ENCODE peak calls at places on chromosomes 7 and 10, in seven cellular contexts. One of them, this sample, is unnamed. For H3K9me2, the result is how much of the 10 kb centered on the place peaks cover.

GRCh38 chr10:99888623-99889022 is 106.2 kb downstream of the ABCC2 start:
- DNase-seq in GM23248: peak
- DNase-seq in PC-3: no peak
- DNase-seq in GM23338: no peak
- DNase-seq in MM.1S: no peak
- DNase-seq in SK-N-SH: no peak
- DNase-seq in OCI-LY7: no peak
- DNase-seq in this sample: no peak

GRCh38 chr7:38600746-38601145 is 30.4 kb downstream of the AMPH start:
- DNase-seq in GM23248: no peak
- DNase-seq in GM23338: no peak
- DNase-seq in PC-3: no peak
- DNase-seq in SK-N-SH: no peak
- DNase-seq in MM.1S: no peak
- DNase-seq in OCI-LY7: no peak
- DNase-seq in this sample: no peak

GRCh38 chr7:116180302-116180701 is 30.0 kb upstream of the TES start:
- DNase-seq in OCI-LY7: peak
- DNase-seq in SK-N-SH: peak
- DNase-seq in PC-3: peak
- DNase-seq in MM.1S: peak
- DNase-seq in GM23248: peak
- DNase-seq in GM23338: peak
- DNase-seq in this sample: peak

GRCh38 chr10:47454294-47455058 is 29.4 kb downstream of the ANXA8 start:
- DNase-seq in GM23338: no peak
- DNase-seq in GM23248: no peak
- DNase-seq in SK-N-SH: no peak
- DNase-seq in PC-3: no peak
- DNase-seq in MM.1S: no peak
- DNase-seq in OCI-LY7: no peak
- DNase-seq in this sample: no peak

GRCh38 chr10:58291538-58292174 is 22.7 kb downstream of the CISD1 start:
- DNase-seq in OCI-LY7: peak
- DNase-seq in GM23338: peak
- DNase-seq in SK-N-SH: peak
- DNase-seq in GM23248: peak
- DNase-seq in MM.1S: peak
- DNase-seq in PC-3: peak
- DNase-seq in this sample: peak

GRCh38 chr7:5546626-5547025 is 123.0 kb upstream of the TNRC18 start:
- DNase-seq in MM.1S: no peak
- DNase-seq in SK-N-SH: no peak
- DNase-seq in OCI-LY7: no peak
- DNase-seq in PC-3: no peak
- DNase-seq in GM23248: no peak
- DNase-seq in GM23338: no peak
- DNase-seq in this sample: no peak

GRCh38 chr10:21449288-21449966 is 76.1 kb downstream of the SKIDA1 start:
- DNase-seq in OCI-LY7: no peak
- DNase-seq in GM23248: no peak
- DNase-seq in MM.1S: peak
- DNase-seq in GM23338: peak
- DNase-seq in PC-3: no peak
- DNase-seq in SK-N-SH: no peak
- DNase-seq in this sample: no peak

GRCh38 chr7:137753067-137753466 is 93.7 kb downstream of the DGKI start:
- DNase-seq in GM23338: no peak
- DNase-seq in OCI-LY7: no peak
- DNase-seq in PC-3: no peak
- DNase-seq in SK-N-SH: no peak
- DNase-seq in GM23248: no peak
- DNase-seq in MM.1S: no peak
- DNase-seq in this sample: no peak

GRCh38 chr10:23370106-23370505 is 25.5 kb upstream of the C10orf67 start:
- DNase-seq in GM23338: no peak
- DNase-seq in SK-N-SH: no peak
- DNase-seq in GM23248: peak
- DNase-seq in PC-3: no peak
- DNase-seq in OCI-LY7: no peak
- DNase-seq in MM.1S: no peak
- DNase-seq in this sample: peak

GRCh38 chr7:81211617-81212016 is 292.8 kb upstream of the SEMA3C start:
- DNase-seq in GM23248: peak
- DNase-seq in PC-3: no peak
- DNase-seq in GM23338: no peak
- DNase-seq in MM.1S: no peak
- DNase-seq in OCI-LY7: no peak
- DNase-seq in SK-N-SH: no peak
- DNase-seq in this sample: no peak

GRCh38 chr7:107505997-107506682 is 36.3 kb downstream of the GPR22 start:
- DNase-seq in SK-N-SH: no peak
- DNase-seq in PC-3: peak
- DNase-seq in MM.1S: no peak
- DNase-seq in GM23338: no peak
- DNase-seq in GM23248: no peak
- DNase-seq in OCI-LY7: peak
- DNase-seq in this sample: peak

GRCh38 chr10:107552963-107553362 is 388.5 kb upstream of the SORCS1 start:
- DNase-seq in GM23338: no peak
- DNase-seq in PC-3: no peak
- DNase-seq in MM.1S: no peak
- DNase-seq in SK-N-SH: no peak
- DNase-seq in OCI-LY7: no peak
- DNase-seq in GM23248: no peak
- DNase-seq in this sample: no peak

GRCh38 chr10:19719320-19719719 is 96.9 kb upstream of the PLXDC2 start:
- DNase-seq in MM.1S: no peak
- DNase-seq in GM23338: no peak
- DNase-seq in SK-N-SH: no peak
- DNase-seq in PC-3: peak
- DNase-seq in OCI-LY7: no peak
- DNase-seq in GM23248: peak
- DNase-seq in this sample: peak

GRCh38 chr10:13049774-13050420 is 48.4 kb upstream of the CCDC3 start:
- DNase-seq in OCI-LY7: no peak
- DNase-seq in GM23338: no peak
- DNase-seq in SK-N-SH: no peak
- DNase-seq in MM.1S: no peak
- DNase-seq in PC-3: no peak
- DNase-seq in GM23248: no peak
- DNase-seq in this sample: no peak

GRCh38 chr7:2821161-2821841 is 22.8 kb downstream of the GNA12 start:
- DNase-seq in GM23338: peak
- DNase-seq in GM23248: peak
- DNase-seq in PC-3: peak
- DNase-seq in MM.1S: peak
- DNase-seq in SK-N-SH: peak
- DNase-seq in OCI-LY7: peak
- DNase-seq in this sample: no peak

GRCh38 chr7:47807756-47808155 is 140.5 kb downstream of the PKD1L1 start:
- DNase-seq in OCI-LY7: peak
- DNase-seq in GM23248: no peak
- DNase-seq in SK-N-SH: no peak
- DNase-seq in GM23338: peak
- DNase-seq in MM.1S: no peak
- DNase-seq in PC-3: no peak
- DNase-seq in this sample: no peak

GRCh38 chr7:67100956-67101361 is 104.3 kb downstream of the TYW1 start:
- DNase-seq in OCI-LY7: no peak
- DNase-seq in MM.1S: no peak
- DNase-seq in PC-3: no peak
- DNase-seq in SK-N-SH: no peak
- DNase-seq in GM23338: peak
- DNase-seq in GM23248: no peak
- DNase-seq in this sample: peak

GRCh38 chr10:64148597-64148996 is 627.4 kb downstream of the REEP3 start:
- DNase-seq in SK-N-SH: no peak
- DNase-seq in MM.1S: no peak
- DNase-seq in PC-3: no peak
- DNase-seq in OCI-LY7: no peak
- DNase-seq in GM23248: no peak
- DNase-seq in GM23338: no peak
- DNase-seq in this sample: no peak

GRCh38 chr10:17644485-17644964 is 574 bp downstream of the STAM start:
- DNase-seq in GM23248: peak
- DNase-seq in SK-N-SH: peak
- DNase-seq in MM.1S: peak
- DNase-seq in OCI-LY7: no peak
- DNase-seq in PC-3: no peak
- DNase-seq in GM23338: peak
- DNase-seq in this sample: peak

GRCh38 chr7:74048999-74049599 is 21.1 kb downstream of the ELN start:
- DNase-seq in OCI-LY7: no peak
- DNase-seq in PC-3: no peak
- DNase-seq in GM23338: no peak
- DNase-seq in SK-N-SH: no peak
- DNase-seq in MM.1S: no peak
- DNase-seq in GM23248: no peak
- DNase-seq in this sample: no peak

GRCh38 chr7:151086802-151087246 is 549 bp downstream of the AGAP3 start:
- DNase-seq in MM.1S: peak
- DNase-seq in GM23338: peak
- DNase-seq in PC-3: peak
- DNase-seq in SK-N-SH: peak
- DNase-seq in OCI-LY7: no peak
- DNase-seq in GM23248: peak
- DNase-seq in this sample: peak

GRCh38 chr10:123249894-123250293 is 95.7 kb downstream of the BUB3 start:
- DNase-seq in GM23248: no peak
- DNase-seq in MM.1S: no peak
- DNase-seq in SK-N-SH: no peak
- DNase-seq in GM23338: no peak
- DNase-seq in OCI-LY7: no peak
- DNase-seq in PC-3: no peak
- DNase-seq in this sample: no peak

GRCh38 chr10:131091682-131092081 is 219.8 kb downstream of the TCERG1L start:
- DNase-seq in GM23248: no peak
- DNase-seq in MM.1S: no peak
- DNase-seq in PC-3: no peak
- DNase-seq in SK-N-SH: no peak
- DNase-seq in OCI-LY7: no peak
- DNase-seq in GM23338: no peak
- DNase-seq in this sample: no peak

GRCh38 chr10:17256627-17257026 is 28.6 kb downstream of the VIM start:
- DNase-seq in PC-3: no peak
- DNase-seq in SK-N-SH: no peak
- DNase-seq in GM23248: peak
- DNase-seq in MM.1S: no peak
- DNase-seq in GM23338: no peak
- DNase-seq in OCI-LY7: no peak
- DNase-seq in this sample: no peak

GRCh38 chr10:58017719-58018367 is 249.9 kb downstream of the IPMK start:
- DNase-seq in GM23338: no peak
- DNase-seq in MM.1S: no peak
- DNase-seq in GM23248: peak
- DNase-seq in SK-N-SH: no peak
- DNase-seq in PC-3: peak
- DNase-seq in OCI-LY7: no peak
- DNase-seq in this sample: no peak

GRCh38 chr10:103894454-103894853 is 23.5 kb downstream of the STN1 start:
- DNase-seq in PC-3: peak
- DNase-seq in GM23248: peak
- DNase-seq in MM.1S: peak
- DNase-seq in GM23338: no peak
- DNase-seq in SK-N-SH: no peak
- DNase-seq in OCI-LY7: no peak
- DNase-seq in this sample: no peak

GRCh38 chr7:33726582-33726981 is 178.8 kb upstream of the BMPER start:
- DNase-seq in GM23248: no peak
- DNase-seq in SK-N-SH: no peak
- DNase-seq in OCI-LY7: no peak
- DNase-seq in PC-3: no peak
- DNase-seq in MM.1S: no peak
- DNase-seq in GM23338: peak
- DNase-seq in this sample: no peak

GRCh38 chr10:71347587-71348395 is 28.7 kb downstream of the SLC29A3 start:
- DNase-seq in GM23338: no peak
- DNase-seq in GM23248: no peak
- DNase-seq in SK-N-SH: no peak
- DNase-seq in OCI-LY7: no peak
- DNase-seq in PC-3: peak
- DNase-seq in MM.1S: no peak
- DNase-seq in this sample: peak

GRCh38 chr7:33334349-33334748 is 205.0 kb downstream of the BBS9 start:
- DNase-seq in OCI-LY7: peak
- DNase-seq in PC-3: peak
- DNase-seq in GM23338: peak
- DNase-seq in SK-N-SH: peak
- DNase-seq in MM.1S: no peak
- DNase-seq in GM23248: peak
- DNase-seq in this sample: peak

DNA sequence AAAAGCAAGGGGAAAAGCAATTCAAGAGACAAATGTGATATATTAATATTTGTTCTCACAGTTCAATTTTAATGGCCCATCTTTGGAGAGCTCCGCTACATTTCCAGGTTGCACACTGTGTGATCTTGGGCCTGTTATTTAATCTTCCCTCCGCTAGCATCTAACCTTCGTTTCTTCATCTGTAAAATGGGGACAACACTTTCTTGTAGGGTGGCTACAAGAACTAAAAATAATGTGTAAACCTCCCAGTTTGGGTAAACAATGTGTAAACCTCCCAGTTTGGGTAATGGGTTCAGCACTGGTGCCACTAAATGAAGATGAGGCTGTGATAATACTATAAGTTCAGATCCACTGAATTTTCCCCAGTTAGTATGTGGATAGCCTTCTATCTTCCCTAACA is 99.5 kb downstream of the CDK6 start:
- DNase-seq in MM.1S: no peak
- DNase-seq in OCI-LY7: no peak
- DNase-seq in GM23338: no peak
- DNase-seq in PC-3: no peak
- DNase-seq in SK-N-SH: no peak
- DNase-seq in GM23248: no peak
- DNase-seq in this sample: no peak
- TF ChIP-seq EZH2phosphoT487 in MM.1S: no peak
- TF ChIP-seq EZH2phosphoT487 in OCI-LY7: no peak
- TF ChIP-seq EZH2phosphoT487 in GM23338: no peak
- TF ChIP-seq EZH2phosphoT487 in PC-3: no peak
- TF ChIP-seq EZH2phosphoT487 in SK-N-SH: no peak
- TF ChIP-seq EZH2phosphoT487 in GM23248: no peak
- TF ChIP-seq EZH2phosphoT487 in this sample: no peak

GRCh38 chr10:102457591-102458150 is 6.3 kb upstream of the C10orf95 start:
- DNase-seq in SK-N-SH: no peak
- DNase-seq in MM.1S: no peak
- DNase-seq in OCI-LY7: no peak
- DNase-seq in GM23248: no peak
- DNase-seq in PC-3: no peak
- DNase-seq in GM23338: no peak
- DNase-seq in this sample: no peak
- H3K9me2 ChIP-seq in SK-N-SH: under half
- H3K9me2 ChIP-seq in MM.1S: under half
- H3K9me2 ChIP-seq in OCI-LY7: under half
- H3K9me2 ChIP-seq in GM23248: under half
- H3K9me2 ChIP-seq in PC-3: under half
- H3K9me2 ChIP-seq in GM23338: under half
- H3K9me2 ChIP-seq in this sample: under half

GRCh38 chr7:44382459-44383300 is 57.3 kb upstream of the CAMK2B start:
- DNase-seq in SK-N-SH: no peak
- DNase-seq in OCI-LY7: no peak
- DNase-seq in GM23338: no peak
- DNase-seq in GM23248: peak
- DNase-seq in MM.1S: no peak
- DNase-seq in PC-3: no peak
- DNase-seq in this sample: no peak
- TF ChIP-seq EZH2phosphoT487 in SK-N-SH: no peak
- TF ChIP-seq EZH2phosphoT487 in OCI-LY7: no peak
- TF ChIP-seq EZH2phosphoT487 in GM23338: no peak
- TF ChIP-seq EZH2phosphoT487 in GM23248: no peak
- TF ChIP-seq EZH2phosphoT487 in MM.1S: no peak
- TF ChIP-seq EZH2phosphoT487 in PC-3: no peak
- TF ChIP-seq EZH2phosphoT487 in this sample: no peak

GRCh38 chr10:86792768-86793167 is 36.3 kb downstream of the BMPR1A start:
- DNase-seq in GM23248: no peak
- DNase-seq in SK-N-SH: no peak
- DNase-seq in OCI-LY7: no peak
- DNase-seq in MM.1S: no peak
- DNase-seq in PC-3: no peak
- DNase-seq in GM23338: no peak
- DNase-seq in this sample: no peak
- H3K9me2 ChIP-seq in GM23248: under half
- H3K9me2 ChIP-seq in SK-N-SH: under half
- H3K9me2 ChIP-seq in OCI-LY7: under half
- H3K9me2 ChIP-seq in MM.1S: under half
- H3K9me2 ChIP-seq in PC-3: under half
- H3K9me2 ChIP-seq in GM23338: under half
- H3K9me2 ChIP-seq in this sample: under half

This sample was measured in hepatocyte.